ENCODE peak calls at places on chromosome 10, in eight cellular contexts. P is MCF 10A; W is mesendoderm; U is astrocyte; G is retina; T is HuH-7; I is stimulated activated CD4-positive, alpha-beta T cell treated with anti-CD3 and anti-CD28 coated beads, Interleukin-15, amount 100 ng/mL, for 1 hour; J is NCI-H1105 treated with DMSO at 0.1 percent for 48 hours. L is an unnamed sample.

GRCh38 chr10:27601937-27602538 is 97.9 kb downstream of the RAB18 start:
- DNase-seq in U (no peak), G (no peak), T (no peak), I (no peak), P (no peak), J (no peak), W (no peak), L (no peak)

GRCh38 chr10:58967551-58968418 is 208.7 kb upstream of the PHYHIPL start:
- DNase-seq in I (no peak), U (no peak), G (peak), W (peak), T (peak), P (no peak), J (peak), L (peak)

GRCh38 chr10:129101232-129101980 is 365.6 kb upstream of the MGMT start:
- DNase-seq in P (no peak), U (no peak), G (peak), W (no peak), J (peak), T (no peak), I (no peak), L (no peak)

GRCh38 chr10:13882112-13882711 is 295.4 kb downstream of the PRPF18 start:
- DNase-seq in P (peak), G (no peak), I (no peak), J (no peak), W (peak), U (peak), T (no peak), L (peak)

GRCh38 chr10:101967119-101967518 is 88.9 kb downstream of the ARMH3 start:
- DNase-seq in I (no peak), T (no peak), U (no peak), G (no peak), P (no peak), J (no peak), W (no peak), L (no peak)

GRCh38 chr10:45059632-45060031 is 58.9 kb downstream of the ZNF22 start:
- DNase-seq in T (no peak), J (no peak), W (no peak), G (no peak), I (no peak), P (no peak), U (no peak), L (no peak)

GRCh38 chr10:88879754-88880286 is at the start of gene STAMBPL1:
- DNase-seq in J (peak), U (no peak), W (no peak), I (peak), P (peak), G (no peak), T (peak), L (peak)

GRCh38 chr10:130477360-130477759 is 341.2 kb downstream of the GLRX3 start:
- DNase-seq in I (no peak), T (no peak), G (no peak), U (no peak), J (no peak), W (no peak), P (no peak), L (no peak)

GRCh38 chr10:1268856-1269255 is 212.7 kb downstream of the WDR37 start:
- DNase-seq in G (no peak), T (no peak), J (no peak), I (no peak), P (peak), U (no peak), W (peak), L (no peak)

GRCh38 chr10:46527241-46527811 is 29.1 kb downstream of the GPRIN2 start:
- DNase-seq in T (no peak), I (peak), P (no peak), U (no peak), J (no peak), W (no peak), G (no peak), L (no peak)

GRCh38 chr10:74863508-74863907 is 37.1 kb downstream of the KAT6B start:
- DNase-seq in G (no peak), I (no peak), J (no peak), U (peak), W (no peak), P (no peak), T (no peak), L (no peak)

GRCh38 chr10:125116652-125117310 is 43.6 kb downstream of the CTBP2 start:
- DNase-seq in P (no peak), T (no peak), U (no peak), W (no peak), G (no peak), I (no peak), J (no peak), L (no peak)

GRCh38 chr10:93815304-93816091 is 57.8 kb downstream of the LGI1 start:
- DNase-seq in G (peak), T (no peak), W (peak), P (no peak), U (no peak), I (no peak), J (no peak), L (peak)

GRCh38 chr10:5631936-5632335 is 34.5 kb downstream of the ASB13 start:
- DNase-seq in P (peak), I (no peak), G (no peak), W (no peak), J (no peak), T (no peak), U (no peak), L (no peak)

L was measured in AG08395.